ENCODE peak calls at places on chromosomes 3 and 15, in four cellular contexts. Y is IMR-90, E is neuronal stem cell, O is H9. N is an unnamed sample.

GRCh38 chr3:184786271-184787010 is 25.5 kb upstream of the VPS8 start:
- DNase-seq in O (no peak), Y (peak; percentile 92), E (no peak), N (no peak)

GRCh38 chr15:88912500-88912921 is 668 bp downstream of the MFGE8 start:
- DNase-seq in O (no peak), Y (no peak), E (no peak), N (peak; percentile 50)

GRCh38 chr15:78133801-78134200 is 2.6 kb upstream of the CIB2 start:
- DNase-seq in O (no peak), Y (no peak), E (no peak), N (no peak)

GRCh38 chr3:53845881-53846133 is 412 bp downstream of the CHDH start:
- DNase-seq in O (no peak), Y (no peak), E (no peak), N (no peak)

GRCh38 chr3:25747033-25747432 is 36.2 kb downstream of the NGLY1 start:
- DNase-seq in Y (peak; percentile 12), E (no peak), O (no peak), N (no peak)

GRCh38 chr3:136110481-136110880 is 85.7 kb downstream of the MSL2 start:
- DNase-seq in E (no peak), O (no peak), Y (no peak), N (no peak)

GRCh38 chr3:4741404-4742307 is 237.6 kb upstream of the BHLHE40 start:
- DNase-seq in O (no peak), Y (peak; percentile 99), E (no peak), N (peak; percentile 26)

GRCh38 chr3:102415553-102415952 is 19.3 kb upstream of the ZPLD1 start:
- DNase-seq in O (no peak), Y (no peak), E (no peak), N (no peak)

GRCh38 chr15:22956257-22956979 is 23.8 kb downstream of the CYFIP1 start:
- DNase-seq in E (no peak), Y (no peak), O (no peak), N (no peak)

GRCh38 chr3:66048051-66048395 is 9.3 kb upstream of the MAGI1 start:
- DNase-seq in O (no peak), E (no peak), Y (peak; percentile 54), N (no peak)

GRCh38 chr15:43204016-43204901 is 16.6 kb downstream of the EPB42 start:
- DNase-seq in E (no peak), O (peak; percentile 73), Y (peak; percentile 75), N (peak; percentile 76)

GRCh38 chr15:68749365-68750141 is 71.1 kb downstream of the ANP32A start:
- DNase-seq in Y (no peak), O (no peak), E (no peak), N (no peak)

GRCh38 chr15:75891895-75892294 is 11.8 kb upstream of the FBXO22 start:
- DNase-seq in E (no peak), O (no peak), Y (peak; percentile 96), N (no peak)

GRCh38 chr3:130814691-130815472 is 68.3 kb upstream of the PIK3R4 start:
- DNase-seq in E (no peak), O (no peak), Y (no peak), N (no peak)

GRCh38 chr15:62783303-62783957 is 259.1 kb upstream of the TPM1 start:
- DNase-seq in O (no peak), E (no peak), Y (peak; percentile 93), N (no peak)

GRCh38 chr3:169075710-169076109 is 587.8 kb downstream of the MECOM start:
- DNase-seq in E (no peak), O (no peak), Y (no peak), N (no peak)

GRCh38 chr15:78880828-78881227 is 8.1 kb downstream of the MORF4L1 start:
- DNase-seq in O (no peak), E (no peak), Y (peak; percentile 54), N (no peak)

GRCh38 chr3:94822298-94822697 is 759.4 kb downstream of the NSUN3 start:
- DNase-seq in O (no peak), E (no peak), Y (no peak), N (no peak)

GRCh38 chr3:134483195-134483890 is 2.4 kb downstream of the ANAPC13 start:
- DNase-seq in E (no peak), O (no peak), Y (peak; percentile 91), N (no peak)

GRCh38 chr15:81378438-81378837 is 4.4 kb upstream of the TMC3 start:
- DNase-seq in E (no peak), O (no peak), Y (no peak), N (no peak)

GRCh38 chr3:123652346-123652984 is 67.6 kb upstream of the HACD2 start:
- DNase-seq in Y (peak; percentile 61), E (peak; percentile 65), O (peak; percentile 84), N (peak; percentile 79)

GRCh38 chr3:140850210-140850955 is 91.3 kb upstream of the SLC25A36 start:
- DNase-seq in O (no peak), E (no peak), Y (no peak), N (no peak)

GRCh38 chr3:46416134-46417119 is 9.4 kb downstream of the CCRL2 start:
- DNase-seq in O (no peak), Y (no peak), E (no peak), N (no peak)

GRCh38 chr3:129491794-129492193 is 36.6 kb upstream of the RHO start:
- DNase-seq in Y (peak; percentile 85), E (no peak), O (no peak), N (no peak)

GRCh38 chr3:129492691-129493090 is 35.7 kb upstream of the RHO start:
- DNase-seq in O (no peak), E (no peak), Y (no peak), N (no peak)

GRCh38 chr3:129487183-129487867 is 41.1 kb upstream of the RHO start:
- DNase-seq in E (no peak), O (no peak), Y (no peak), N (no peak)

GRCh38 chr3:129493206-129493605 is 35.2 kb upstream of the RHO start:
- DNase-seq in Y (no peak), O (no peak), E (no peak), N (no peak)

DNA sequence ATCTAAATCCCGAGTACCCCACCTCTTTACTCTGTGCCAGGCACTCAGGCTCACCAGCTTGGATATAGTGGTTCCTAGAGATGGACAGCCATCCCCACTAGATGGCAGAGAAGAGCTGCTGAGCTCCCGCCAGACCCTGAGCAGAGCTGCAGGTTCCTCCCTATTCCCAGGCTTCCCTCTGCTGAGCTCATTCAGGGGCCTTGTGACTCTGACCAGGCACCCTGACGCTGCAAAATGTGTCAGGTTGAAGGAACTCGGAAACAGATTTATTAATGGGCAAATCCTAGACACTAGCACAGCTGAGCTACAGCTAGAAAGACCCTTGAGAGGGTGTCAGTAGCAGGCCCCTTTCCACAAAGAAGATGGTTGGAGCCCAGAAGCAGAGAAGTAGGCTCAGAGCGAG is 38.2 kb upstream of the RHO start:
- DNase-seq in E (peak; percentile 54), O (peak; percentile 90), Y (peak; percentile 97), N (peak; percentile 92)
- H3K18ac ChIP-seq in E (peak overlapping the region; percentile 76), O (peak overlapping the region; percentile 28), Y (peak overlapping the region; percentile 49), N (no peak overlapping the region)

DNA sequence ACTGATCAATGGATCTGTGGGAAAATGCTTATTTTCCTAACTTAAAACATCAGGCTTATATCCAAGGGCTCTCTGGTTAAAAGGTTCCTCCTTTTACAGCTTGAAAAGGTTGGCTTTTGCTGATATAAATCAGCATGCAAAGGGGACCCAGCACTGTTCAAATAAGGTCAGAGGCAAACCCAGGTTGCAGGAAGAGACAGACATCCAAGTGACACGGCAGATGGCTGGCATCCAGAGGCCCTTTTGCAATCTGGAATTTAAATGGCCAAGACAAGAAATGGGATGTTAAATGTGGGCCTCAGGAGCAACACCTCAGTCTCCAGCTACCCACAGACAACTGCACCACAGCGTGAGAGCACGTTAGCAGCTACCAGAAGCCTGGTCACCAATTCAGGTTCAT is 6.3 kb downstream of the SH3BP5 start:
- DNase-seq in O (no peak), E (no peak), Y (no peak), N (no peak)
- H3K18ac ChIP-seq in O (peak overlapping the region; percentile 59), E (peak overlapping the region; percentile 58), Y (peak overlapping the region; percentile 28), N (no peak overlapping the region)

GRCh38 chr3:40996382-40996781 is 202.9 kb upstream of the CTNNB1 start:
- DNase-seq in E (no peak), O (peak; percentile 76), Y (no peak), N (peak; percentile 81)

GRCh38 chr3:40997711-40998519 is 201.4 kb upstream of the CTNNB1 start:
- DNase-seq in Y (no peak), E (no peak), O (no peak), N (no peak)

GRCh38 chr3:40994611-40995010 is 204.7 kb upstream of the CTNNB1 start:
- DNase-seq in Y (no peak), O (no peak), E (no peak), N (no peak)

GRCh38 chr3:40995271-40995670 is 204.0 kb upstream of the CTNNB1 start:
- DNase-seq in E (no peak), Y (no peak), O (no peak), N (no peak)

DNA sequence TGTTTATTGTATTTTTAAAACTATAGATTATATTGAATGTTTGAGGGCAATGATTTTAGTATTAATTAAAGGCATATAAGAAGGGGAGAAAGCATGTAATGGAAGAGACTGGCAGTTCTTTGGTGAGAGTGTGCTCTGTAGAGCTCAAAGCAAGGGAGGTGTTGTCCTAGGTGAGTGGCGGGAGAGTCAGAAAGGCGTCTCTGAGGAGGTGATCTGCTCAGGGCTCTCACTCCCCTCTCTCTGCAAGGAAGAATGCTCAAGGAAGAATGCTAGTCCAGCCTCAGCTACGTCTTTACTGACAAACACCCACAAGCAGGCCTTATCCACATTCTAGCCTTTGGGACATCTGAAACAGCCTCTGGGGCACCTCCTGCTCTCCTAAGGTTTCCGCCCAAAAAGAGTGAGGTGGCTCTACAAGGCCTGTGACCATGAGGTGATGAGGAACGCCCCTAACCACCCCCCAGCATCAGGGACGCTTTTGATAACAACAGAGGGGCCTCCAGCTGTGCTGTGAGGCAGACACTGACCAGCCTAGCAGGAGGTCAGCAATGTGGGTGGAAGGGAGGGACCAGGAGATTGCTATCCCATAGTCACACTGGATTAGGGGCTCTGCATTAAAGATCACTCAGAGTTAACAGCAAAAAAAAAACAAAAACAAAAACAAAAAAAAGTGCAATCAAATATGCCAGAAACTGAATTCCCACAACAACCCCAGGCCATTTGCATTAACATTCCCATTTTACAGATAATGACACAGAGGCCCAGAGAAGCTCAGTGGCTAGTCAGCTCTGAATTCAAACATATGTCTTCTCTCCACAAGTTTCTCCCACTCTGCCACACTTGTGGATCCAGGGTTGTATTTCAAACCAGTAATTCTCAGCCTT is 202.2 kb upstream of the CTNNB1 start:
- DNase-seq in O (peak; percentile 62), Y (no peak), E (no peak), N (peak; percentile 85)
- H3K18ac ChIP-seq in O (no peak overlapping the region), Y (no peak overlapping the region), E (peak overlapping the region; percentile 11), N (peak overlapping the region; percentile 39)

GRCh38 chr15:52337961-52338535 is 42.4 kb upstream of the MYO5C start:
- DNase-seq in E (no peak), O (no peak), Y (no peak), N (peak; percentile 82)

GRCh38 chr15:52336530-52336929 is 40.9 kb upstream of the MYO5C start:
- DNase-seq in O (no peak), E (no peak), Y (no peak), N (no peak)

GRCh38 chr15:52337198-52337853 is 41.7 kb upstream of the MYO5C start:
- DNase-seq in E (no peak), Y (peak; percentile 77), O (no peak), N (peak; percentile 57)

GRCh38 chr15:52338891-52339290 is 43.3 kb upstream of the MYO5C start:
- DNase-seq in Y (no peak), E (no peak), O (no peak), N (no peak)

DNA sequence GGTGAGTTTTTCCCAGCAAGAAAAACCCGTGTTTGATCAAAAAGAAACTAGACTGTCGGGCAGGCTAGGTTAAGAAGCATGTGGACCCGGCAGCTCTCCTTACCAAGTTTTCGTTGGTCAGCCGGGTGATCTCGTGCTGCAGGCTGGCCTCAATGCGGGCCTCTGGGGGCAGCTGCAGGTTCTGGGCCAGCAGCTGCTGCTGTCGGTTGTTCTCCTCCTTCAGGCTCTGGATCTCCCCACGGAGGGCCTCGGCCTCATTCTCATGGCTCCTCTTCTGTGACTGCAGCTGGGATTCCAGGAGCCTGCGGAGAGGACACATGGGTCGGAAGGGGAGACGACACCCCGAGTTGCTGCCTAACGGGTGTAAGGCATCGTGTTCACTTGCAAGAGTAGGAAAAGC is 44.5 kb upstream of the MYO5C start:
- DNase-seq in O (peak; percentile 46), Y (no peak), E (no peak), N (no peak)
- H3K18ac ChIP-seq in O (no peak overlapping the region), Y (no peak overlapping the region), E (no peak overlapping the region), N (no peak overlapping the region)

N was measured in mesendoderm.